ENCODE peak calls at places on chromosome 12, in seven cellular contexts. X, R, Z, Q, L, J and G are unnamed samples.
A peak's percentile ranks its signal among the peaks of the same experiment; 100 is the strongest.

GRCh38 chr12:117144599-117144998 is 45.4 kb upstream of the TESC start:
- DNase-seq in X (no peak), R (no peak), Z (no peak), Q (no peak), L (no peak), J (no peak), G (no peak)

GRCh38 chr12:121331268-121331667 is 20.9 kb downstream of the ANAPC5 start:
- DNase-seq in X (no peak), R (no peak), Z (no peak), Q (no peak), L (no peak), J (no peak), G (no peak)

GRCh38 chr12:130049666-130050065 is 112.6 kb upstream of the FZD10 start:
- DNase-seq in X (no peak), R (peak; percentile 36), Z (no peak), Q (no peak), L (no peak), J (no peak), G (no peak)

GRCh38 chr12:71636704-71637115 is 26.9 kb downstream of the ZFC3H1 start:
- DNase-seq in X (no peak), R (peak; percentile 77), Z (no peak), Q (no peak), L (no peak), J (no peak), G (no peak)

GRCh38 chr12:51395283-51396230 is 4.4 kb upstream of the GALNT6 start:
- DNase-seq in X (no peak), R (peak; percentile 2), Z (no peak), Q (no peak), L (no peak), J (peak; percentile 34), G (peak; percentile 43)

GRCh38 chr12:38921025-38921677 is 15.8 kb upstream of the CPNE8 start:
- DNase-seq in X (no peak), R (peak; percentile 55), Z (no peak), Q (peak; percentile 9), L (no peak), J (peak; percentile 25), G (no peak)

GRCh38 chr12:26723379-26724308 is 109.3 kb downstream of the ITPR2 start:
- DNase-seq in X (no peak), R (no peak), Z (no peak), Q (no peak), L (no peak), J (no peak), G (no peak)

GRCh38 chr12:124680863-124681778 is 113.7 kb upstream of the NCOR2 start:
- DNase-seq in X (no peak), R (peak; percentile 66), Z (no peak), Q (peak; percentile 90), L (no peak), J (peak; percentile 17), G (peak; percentile 16)

GRCh38 chr12:59937148-59937547 is 341.3 kb downstream of the SLC16A7 start:
- DNase-seq in X (no peak), R (no peak), Z (no peak), Q (no peak), L (no peak), J (no peak), G (no peak)

GRCh38 chr12:96233168-96233567 is 39.0 kb downstream of the ELK3 start:
- DNase-seq in X (no peak), R (no peak), Z (no peak), Q (no peak), L (no peak), J (no peak), G (no peak)

GRCh38 chr12:124309744-124310143 is 14.9 kb downstream of the RFLNA start:
- DNase-seq in X (no peak), R (no peak), Z (no peak), Q (no peak), L (no peak), J (no peak), G (no peak)

GRCh38 chr12:109544955-109545531 is 28.3 kb downstream of the MMAB start:
- DNase-seq in X (peak; percentile 41), R (no peak), Z (peak; percentile 2), Q (no peak), L (no peak), J (no peak), G (no peak)

GRCh38 chr12:45695035-45695434 is 34.5 kb upstream of the ARID2 start:
- DNase-seq in X (no peak), R (no peak), Z (no peak), Q (no peak), L (no peak), J (no peak), G (no peak)

GRCh38 chr12:131494741-131495524 is 216.0 kb upstream of the SFSWAP start:
- DNase-seq in X (no peak), R (no peak), Z (no peak), Q (no peak), L (peak; percentile 54), J (no peak), G (no peak)

GRCh38 chr12:121748218-121748570 is 35.6 kb downstream of the TMEM120B start:
- DNase-seq in X (no peak), R (no peak), Z (no peak), Q (no peak), L (no peak), J (no peak), G (no peak)

GRCh38 chr12:70744133-70744532 is 106.9 kb upstream of the PTPRB start:
- DNase-seq in X (no peak), R (no peak), Z (no peak), Q (no peak), L (no peak), J (no peak), G (no peak)

GRCh38 chr12:5479761-5480160 is 47.9 kb downstream of the NTF3 start:
- DNase-seq in X (no peak), R (peak; percentile 35), Z (no peak), Q (no peak), L (no peak), J (no peak), G (no peak)

GRCh38 chr12:50580436-50580835 is 75.7 kb downstream of the DIP2B start:
- DNase-seq in X (no peak), R (no peak), Z (no peak), Q (no peak), L (no peak), J (no peak), G (no peak)

GRCh38 chr12:85244561-85244960 is 35.5 kb upstream of the ALX1 start:
- DNase-seq in X (no peak), R (no peak), Z (no peak), Q (no peak), L (no peak), J (no peak), G (no peak)

GRCh38 chr12:69985656-69986055 is 160.6 kb downstream of the MYRFL start:
- DNase-seq in X (no peak), R (peak; percentile 59), Z (no peak), Q (no peak), L (no peak), J (peak; percentile 30), G (no peak)

GRCh38 chr12:69875416-69875815 is 50.4 kb downstream of the MYRFL start:
- DNase-seq in X (no peak), R (no peak), Z (no peak), Q (no peak), L (no peak), J (no peak), G (no peak)

GRCh38 chr12:95590775-95591174 is 39.5 kb upstream of the USP44 start:
- DNase-seq in X (no peak), R (no peak), Z (no peak), Q (no peak), L (no peak), J (no peak), G (no peak)

GRCh38 chr12:62632521-62632920 is 165.9 kb downstream of the MON2 start:
- DNase-seq in X (no peak), R (peak; percentile 74), Z (peak; percentile 7), Q (peak; percentile 45), L (no peak), J (peak; percentile 10), G (no peak)

GRCh38 chr12:63079791-63080395 is 71.1 kb downstream of the AVPR1A start:
- DNase-seq in X (no peak), R (no peak), Z (no peak), Q (no peak), L (no peak), J (no peak), G (no peak)

GRCh38 chr12:93361159-93361919 is 16.4 kb upstream of the NUDT4 start:
- DNase-seq in X (no peak), R (no peak), Z (no peak), Q (no peak), L (no peak), J (no peak), G (no peak)

GRCh38 chr12:51846911-51847829 is 1.3 kb downstream of the FIGNL2 start:
- DNase-seq in X (peak; percentile 11), R (peak; percentile 84), Z (peak; percentile 39), Q (no peak), L (no peak), J (peak; percentile 69), G (no peak)

GRCh38 chr12:111635524-111635923 is 36.4 kb upstream of the ATXN2 start:
- DNase-seq in X (no peak), R (no peak), Z (no peak), Q (no peak), L (no peak), J (no peak), G (no peak)

GRCh38 chr12:89384050-89384749 is 31.9 kb upstream of the DUSP6 start:
- DNase-seq in X (no peak), R (peak; percentile 62), Z (no peak), Q (peak; percentile 88), L (no peak), J (no peak), G (no peak)

GRCh38 chr12:47946413-47947107 is 16.8 kb upstream of the TMEM106C start:
- DNase-seq in X (no peak), R (no peak), Z (no peak), Q (no peak), L (no peak), J (no peak), G (no peak)

GRCh38 chr12:27549801-27550652 is 26.0 kb downstream of the PPFIBP1 start:
- DNase-seq in X (no peak), R (peak; percentile 65), Z (no peak), Q (peak; percentile 93), L (no peak), J (no peak), G (no peak)

GRCh38 chr12:24945039-24945438 is 3.9 kb downstream of the BCAT1 start:
- DNase-seq in X (no peak), R (no peak), Z (no peak), Q (no peak), L (no peak), J (no peak), G (no peak)